ENCODE peak calls at places on chromosomes 2 and 18, in six cellular contexts. D, Y, F, V, Z and W are unnamed samples.

GRCh38 chr2:88746929-88747490 is 55.5 kb downstream of the RPIA start:
- DNase-seq in D (no peak), Y (no peak), F (peak; percentile 7), V (no peak), Z (no peak), W (no peak)

GRCh38 chr2:131022731-131023130 is 70.5 kb downstream of the FAM168B start:
- DNase-seq in D (no peak), Y (no peak), F (no peak), V (no peak), Z (peak; percentile 80), W (no peak)

GRCh38 chr18:31581498-31582197 is 10.0 kb upstream of the TTR start:
- DNase-seq in D (no peak), Y (no peak), F (no peak), V (peak; percentile 28), Z (peak; percentile 53), W (no peak)

GRCh38 chr2:118088051-118089014 is at the start of gene INSIG2:
- DNase-seq in D (peak; percentile 93), Y (peak; percentile 98), F (peak; percentile 97), V (peak; percentile 97), Z (peak; percentile 96), W (peak; percentile 86)

GRCh38 chr18:1751249-1751648 is 820.1 kb downstream of the METTL4 start:
- DNase-seq in D (no peak), Y (no peak), F (no peak), V (no peak), Z (no peak), W (no peak)

GRCh38 chr2:11811036-11811654 is 64.7 kb downstream of the LPIN1 start:
- DNase-seq in D (peak; percentile 46), Y (no peak), F (no peak), V (no peak), Z (no peak), W (no peak)

GRCh38 chr2:188068093-188068492 is 223.6 kb upstream of the GULP1 start:
- DNase-seq in D (no peak), Y (no peak), F (no peak), V (no peak), Z (no peak), W (peak; percentile 7)

GRCh38 chr2:80073134-80073561 is 231.4 kb downstream of the LRRTM1 start:
- DNase-seq in D (peak; percentile 28), Y (peak; percentile 48), F (no peak), V (peak; percentile 79), Z (peak; percentile 70), W (peak; percentile 47)

GRCh38 chr2:240500561-240501423 is 57.0 kb downstream of the ANKMY1 start:
- DNase-seq in D (no peak), Y (no peak), F (no peak), V (no peak), Z (no peak), W (no peak)

GRCh38 chr2:86069091-86069685 is 36.5 kb downstream of the POLR1A start:
- DNase-seq in D (peak; percentile 31), Y (no peak), F (no peak), V (no peak), Z (no peak), W (no peak)

GRCh38 chr2:240143801-240144648 is 3.6 kb upstream of the OTOS start:
- DNase-seq in D (peak; percentile 60), Y (peak; percentile 63), F (peak; percentile 91), V (peak; percentile 78), Z (peak; percentile 59), W (peak; percentile 71)

GRCh38 chr18:63440219-63440618 is 17.9 kb upstream of the VPS4B start:
- DNase-seq in D (no peak), Y (peak; percentile 13), F (no peak), V (no peak), Z (no peak), W (no peak)

GRCh38 chr2:48332286-48332685 is 197.7 kb upstream of the STON1 start:
- DNase-seq in D (peak; percentile 13), Y (peak; percentile 35), F (no peak), V (peak; percentile 56), Z (peak; percentile 60), W (no peak)

GRCh38 chr2:42060718-42061619 is 13.1 kb downstream of the PKDCC start:
- DNase-seq in D (no peak), Y (peak; percentile 56), F (no peak), V (peak; percentile 85), Z (peak; percentile 84), W (no peak)
- H3K4me1 ChIP-seq in D (peaks cover 47% of the 10 kb centered on the region), Y (peaks cover 34% of the 10 kb centered on the region), F (peaks cover 10% of the 10 kb centered on the region), V (peaks cover 31% of the 10 kb centered on the region), Z (peaks cover 28% of the 10 kb centered on the region), W (peaks cover 23% of the 10 kb centered on the region)

GRCh38 chr2:121450301-121450700 is 80.4 kb upstream of the RNU4ATAC start:
- DNase-seq in D (no peak), Y (no peak), F (no peak), V (no peak), Z (no peak), W (no peak)

GRCh38 chr2:121454549-121455090 is 76.1 kb upstream of the RNU4ATAC start:
- DNase-seq in D (no peak), Y (no peak), F (no peak), V (no peak), Z (peak; percentile 42), W (no peak)

GRCh38 chr2:121456325-121456724 is 74.4 kb upstream of the RNU4ATAC start:
- DNase-seq in D (no peak), Y (no peak), F (no peak), V (no peak), Z (no peak), W (no peak)

GRCh38 chr2:121451373-121451772 is 79.3 kb upstream of the RNU4ATAC start:
- DNase-seq in D (no peak), Y (no peak), F (no peak), V (no peak), Z (no peak), W (no peak)

DNA sequence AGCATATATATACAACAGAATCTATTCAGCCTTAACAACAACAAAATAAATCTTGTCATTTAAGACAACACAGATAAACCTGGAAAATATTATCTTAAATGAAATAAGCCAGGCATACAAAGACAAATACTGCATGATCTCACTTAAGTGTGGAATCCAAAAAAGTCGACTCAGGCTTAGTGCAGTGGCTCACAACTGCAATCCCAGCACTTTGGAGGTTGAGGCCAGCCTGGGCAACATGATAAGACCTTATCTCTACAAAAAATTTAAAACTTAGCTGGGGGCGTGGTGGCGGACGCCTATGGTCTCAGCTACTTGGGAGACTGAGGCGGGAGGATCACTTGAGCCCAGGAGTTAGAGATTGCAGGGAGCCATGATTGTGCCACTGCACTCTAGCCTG is 75.2 kb upstream of the RNU4ATAC start:
- DNase-seq in D (no peak), Y (no peak), F (no peak), V (no peak), Z (no peak), W (no peak)
- H3K36me3 ChIP-seq in D (peaks cover 25% of the 10 kb centered on the region), Y (peaks cover 10% of the 10 kb centered on the region), F (peaks cover 15% of the 10 kb centered on the region), V (peaks cover 23% of the 10 kb centered on the region), Z (peaks cover 33% of the 10 kb centered on the region), W (peaks cover 69% of the 10 kb centered on the region)

GRCh38 chr2:107358921-107359320 is 467.8 kb upstream of the RGPD4 start:
- DNase-seq in D (no peak), Y (no peak), F (no peak), V (no peak), Z (no peak), W (no peak)

GRCh38 chr2:107362973-107363372 is 463.7 kb upstream of the RGPD4 start:
- DNase-seq in D (no peak), Y (no peak), F (no peak), V (no peak), Z (peak; percentile 6), W (no peak)

GRCh38 chr2:107361951-107362350 is 464.7 kb upstream of the RGPD4 start:
- DNase-seq in D (no peak), Y (no peak), F (no peak), V (no peak), Z (no peak), W (no peak)

GRCh38 chr2:107364361-107364950 is 462.2 kb upstream of the RGPD4 start:
- DNase-seq in D (no peak), Y (no peak), F (no peak), V (no peak), Z (peak; percentile 10), W (no peak)

GRCh38 chr2:107363811-107364210 is 462.9 kb upstream of the RGPD4 start:
- DNase-seq in D (no peak), Y (no peak), F (no peak), V (no peak), Z (no peak), W (no peak)
- H3K4me3 ChIP-seq in D (no peak overlapping the region), Y (no peak overlapping the region), F (no peak overlapping the region), V (no peak overlapping the region), Z (no peak overlapping the region), W (no peak overlapping the region)

GRCh38 chr18:3494245-3494526 is 44.2 kb downstream of the TGIF1 start:
- DNase-seq in D (no peak), Y (no peak), F (no peak), V (no peak), Z (no peak), W (no peak)

GRCh38 chr18:3494569-3494968 is 44.6 kb downstream of the TGIF1 start:
- DNase-seq in D (no peak), Y (no peak), F (no peak), V (no peak), Z (no peak), W (no peak)

GRCh38 chr18:3492721-3493120 is 42.7 kb downstream of the TGIF1 start:
- DNase-seq in D (no peak), Y (no peak), F (no peak), V (no peak), Z (no peak), W (no peak)

GRCh38 chr18:3493501-3494244 is 43.7 kb downstream of the TGIF1 start:
- DNase-seq in D (no peak), Y (no peak), F (no peak), V (no peak), Z (no peak), W (no peak)

DNA sequence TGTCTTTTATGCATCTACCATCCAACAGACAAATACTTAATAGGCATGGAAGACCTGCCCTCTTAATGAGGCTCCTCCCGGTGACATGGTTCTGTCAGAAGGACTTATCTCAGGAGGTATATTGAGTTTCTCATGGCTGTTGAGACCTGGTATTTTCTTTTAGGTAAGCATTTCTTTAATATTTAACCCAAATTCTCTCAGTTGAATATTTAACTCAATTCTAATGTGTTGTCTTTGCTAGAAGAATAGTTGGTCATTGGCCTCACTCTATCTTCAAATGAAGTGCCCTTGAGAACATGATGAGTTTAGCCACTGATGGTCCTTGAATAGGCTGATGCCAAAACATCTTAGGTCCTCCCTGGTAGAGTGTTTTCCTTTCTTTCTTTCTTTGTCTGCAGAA is 42.2 kb downstream of the TGIF1 start:
- DNase-seq in D (no peak), Y (no peak), F (no peak), V (no peak), Z (no peak), W (no peak)
- H3K4me1 ChIP-seq in D (no peaks in the 10 kb centered on the region), Y (no peaks in the 10 kb centered on the region), F (no peaks in the 10 kb centered on the region), V (peaks cover 20% of the 10 kb centered on the region), Z (no peaks in the 10 kb centered on the region), W (no peaks in the 10 kb centered on the region)

DNA sequence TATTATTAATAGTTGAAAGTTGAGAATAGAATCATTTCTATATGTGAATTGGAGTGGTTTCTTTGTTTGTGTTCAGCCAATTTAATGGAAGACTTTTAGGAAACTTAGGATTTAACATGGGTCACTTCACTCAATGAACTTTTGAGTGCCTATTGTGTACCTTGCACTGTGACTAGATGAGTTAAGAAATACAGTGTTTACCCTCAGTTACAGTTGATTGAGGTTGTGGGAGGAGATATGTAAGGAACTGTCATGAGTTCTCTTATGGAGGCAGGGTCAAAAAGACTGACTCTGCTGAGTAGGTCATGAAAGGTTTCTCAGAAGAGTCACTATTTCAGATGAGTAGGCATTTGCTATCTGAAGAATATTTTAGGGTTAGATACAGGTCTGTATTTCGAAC is 98.6 kb downstream of the RAB3GAP1 start:
- DNase-seq in D (no peak), Y (no peak), F (no peak), V (no peak), Z (no peak), W (no peak)
- H3K36me3 ChIP-seq in D (peaks cover 18% of the 10 kb centered on the region), Y (peaks cover 3% of the 10 kb centered on the region), F (peaks cover 31% of the 10 kb centered on the region), V (peaks cover 28% of the 10 kb centered on the region), Z (peaks cover 16% of the 10 kb centered on the region), W (peaks cover 39% of the 10 kb centered on the region)